ENCODE peak calls at places on chromosome 1, in four cellular contexts. One of them, this sample, is unnamed.

GRCh38 chr1:229209386-229209785 is 61.5 kb upstream of the RAB4A start:
- DNase-seq in K562: no peak
- DNase-seq in GM12892: no peak
- DNase-seq in SK-N-SH: no peak
- DNase-seq in this sample: no peak

GRCh38 chr1:197130677-197131304 is 15.7 kb downstream of the ASPM start:
- DNase-seq in K562: no peak
- DNase-seq in GM12892: no peak
- DNase-seq in SK-N-SH: no peak
- DNase-seq in this sample: no peak

GRCh38 chr1:78420688-78421087 is 70.1 kb upstream of the PTGFR start:
- DNase-seq in K562: no peak
- DNase-seq in GM12892: no peak
- DNase-seq in SK-N-SH: no peak
- DNase-seq in this sample: no peak

GRCh38 chr1:36436820-36437219 is 13.4 kb downstream of the OSCP1 start:
- DNase-seq in K562: no peak
- DNase-seq in GM12892: no peak
- DNase-seq in SK-N-SH: no peak
- DNase-seq in this sample: no peak

GRCh38 chr1:38029081-38029681 is 16.6 kb downstream of the UTP11 start:
- DNase-seq in K562: peak
- DNase-seq in GM12892: no peak
- DNase-seq in SK-N-SH: peak
- DNase-seq in this sample: no peak

GRCh38 chr1:173117108-173117633 is 66.4 kb upstream of the TNFSF18 start:
- DNase-seq in K562: no peak
- DNase-seq in GM12892: no peak
- DNase-seq in SK-N-SH: no peak
- DNase-seq in this sample: no peak

GRCh38 chr1:154972213-154972516 is 1.6 kb upstream of the SHC1 start:
- DNase-seq in K562: no peak
- DNase-seq in GM12892: no peak
- DNase-seq in SK-N-SH: no peak
- DNase-seq in this sample: no peak

GRCh38 chr1:240820816-240821215 is 208.9 kb upstream of the GREM2 start:
- DNase-seq in K562: no peak
- DNase-seq in GM12892: no peak
- DNase-seq in SK-N-SH: no peak
- DNase-seq in this sample: no peak

GRCh38 chr1:38803647-38804046 is 55.9 kb downstream of the RRAGC start:
- DNase-seq in K562: no peak
- DNase-seq in GM12892: no peak
- DNase-seq in SK-N-SH: no peak
- DNase-seq in this sample: no peak

GRCh38 chr1:70140343-70140742 is 65.0 kb downstream of the LRRC40 start:
- DNase-seq in K562: no peak
- DNase-seq in GM12892: no peak
- DNase-seq in SK-N-SH: no peak
- DNase-seq in this sample: no peak

GRCh38 chr1:35557118-35557610 is at the start of gene KIAA0319L:
- DNase-seq in K562: peak
- DNase-seq in GM12892: peak
- DNase-seq in SK-N-SH: peak
- DNase-seq in this sample: peak

GRCh38 chr1:19232526-19232851 is 18.8 kb downstream of the EMC1 start:
- DNase-seq in K562: no peak
- DNase-seq in GM12892: no peak
- DNase-seq in SK-N-SH: no peak
- DNase-seq in this sample: no peak

GRCh38 chr1:93283496-93283895 is 62.2 kb upstream of the DR1 start:
- DNase-seq in K562: no peak
- DNase-seq in GM12892: no peak
- DNase-seq in SK-N-SH: no peak
- DNase-seq in this sample: no peak
- TF ChIP-seq POLR2AphosphoS5 in K562: no peak
- TF ChIP-seq POLR2AphosphoS5 in GM12892: no peak
- TF ChIP-seq POLR2AphosphoS5 in SK-N-SH: no peak
- TF ChIP-seq POLR2AphosphoS5 in this sample: no peak

GRCh38 chr1:152654110-152654509 is 9.1 kb upstream of the LCE2D start:
- DNase-seq in K562: peak
- DNase-seq in GM12892: peak
- DNase-seq in SK-N-SH: peak
- DNase-seq in this sample: peak
- TF ChIP-seq TAF1 in K562: no peak
- TF ChIP-seq TAF1 in GM12892: no peak
- TF ChIP-seq TAF1 in SK-N-SH: no peak
- TF ChIP-seq TAF1 in this sample: no peak

DNA sequence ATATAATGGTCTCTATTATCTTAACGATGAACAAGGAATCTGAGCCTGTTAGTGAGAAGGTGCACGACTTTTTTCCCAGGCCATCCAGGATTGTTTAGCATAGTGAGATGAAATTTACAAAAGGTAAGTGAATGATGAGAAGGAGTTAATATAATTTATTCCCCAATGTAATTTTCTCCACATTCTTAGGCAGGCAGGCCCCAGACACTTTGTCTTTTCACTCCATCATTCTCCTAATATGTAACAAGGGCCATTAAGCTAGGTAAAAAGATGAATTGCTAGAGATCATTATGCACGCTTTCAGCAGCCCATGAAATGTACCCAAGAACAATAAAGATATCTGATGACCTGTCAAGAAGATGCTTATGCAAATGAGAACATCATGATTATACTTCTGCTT is 24.1 kb downstream of the NIBAN1 start:
- DNase-seq in K562: no peak
- DNase-seq in GM12892: no peak
- DNase-seq in SK-N-SH: no peak
- DNase-seq in this sample: no peak
- TF ChIP-seq POLR2AphosphoS5 in K562: no peak
- TF ChIP-seq POLR2AphosphoS5 in GM12892: no peak
- TF ChIP-seq POLR2AphosphoS5 in SK-N-SH: no peak
- TF ChIP-seq POLR2AphosphoS5 in this sample: no peak

DNA sequence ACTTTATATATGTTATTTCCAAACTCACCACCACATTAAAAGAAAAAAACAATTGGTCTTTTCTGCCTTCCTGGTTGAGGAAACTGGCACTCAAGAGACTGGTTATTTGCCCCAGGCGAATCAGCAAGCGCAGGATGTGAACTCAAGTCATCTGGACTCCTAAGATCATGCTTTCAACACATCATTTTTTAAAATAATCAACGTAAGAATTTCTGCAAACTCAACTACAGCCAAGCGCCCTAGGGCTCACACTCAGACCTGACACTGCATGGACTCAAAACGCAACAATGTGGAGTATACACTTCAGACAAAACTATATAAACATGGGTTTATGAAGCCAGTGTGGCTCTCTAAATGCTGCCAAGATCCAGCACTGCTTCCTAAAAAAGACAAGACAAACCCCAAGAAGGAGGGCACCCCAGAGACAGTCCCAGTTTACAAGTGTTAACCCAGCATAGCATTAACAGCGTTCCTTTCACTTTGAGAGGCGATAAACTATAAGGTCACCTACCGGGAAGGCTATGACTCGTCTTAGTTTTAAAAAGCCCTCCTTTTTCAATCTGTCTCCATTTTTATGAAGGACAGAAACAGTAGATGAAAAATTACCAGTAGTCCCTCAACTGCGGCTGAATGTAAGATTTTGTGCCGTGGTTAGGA is 54.9 kb downstream of the SIPA1L2 start:
- DNase-seq in K562: no peak
- DNase-seq in GM12892: no peak
- DNase-seq in SK-N-SH: no peak
- DNase-seq in this sample: no peak
- TF ChIP-seq TAF1 in K562: no peak
- TF ChIP-seq TAF1 in GM12892: no peak
- TF ChIP-seq TAF1 in SK-N-SH: no peak
- TF ChIP-seq TAF1 in this sample: no peak